ENCODE peak calls at places on chromosomes 12 and 14, in six cellular contexts. L is lower leg skin; D is hepatic stellate cell; N is CD8-positive, alpha-beta memory T cell; F is frontal cortex; G is A549. T is an unnamed sample.
A peak's percentile ranks its signal among the peaks of the same experiment; 100 is the strongest.

GRCh38 chr12:113086249-113087164 is 30.0 kb downstream of the DTX1 start:
- DNase-seq in L (no peak), N (peak; percentile 24), D (no peak), F (no peak), G (no peak), T (no peak)

GRCh38 chr14:37417833-37418232 is 177.2 kb downstream of the FOXA1 start:
- DNase-seq in N (no peak), F (no peak), L (no peak), G (no peak), D (no peak), T (no peak)

GRCh38 chr14:96747006-96747405 is 50.2 kb upstream of the VRK1 start:
- DNase-seq in D (no peak), N (no peak), L (peak; percentile 50), F (no peak), G (no peak), T (no peak)

GRCh38 chr12:61993734-61994345 is 266.4 kb upstream of the USP15 start:
- DNase-seq in F (no peak), D (no peak), G (no peak), L (no peak), N (no peak), T (no peak)

GRCh38 chr14:45089813-45090212 is 5.9 kb downstream of the PRPF39 start:
- DNase-seq in G (no peak), N (no peak), F (no peak), D (no peak), L (no peak), T (no peak)

GRCh38 chr12:46832084-46832704 is 6.4 kb upstream of the SLC38A4 start:
- DNase-seq in D (peak; percentile 19), N (no peak), F (no peak), L (no peak), G (no peak), T (no peak)

GRCh38 chr12:52689936-52690335 is 9.7 kb upstream of the KRT1 start:
- DNase-seq in G (no peak), D (no peak), F (no peak), L (no peak), N (no peak), T (peak; percentile 84)

GRCh38 chr12:52976574-52977071 is 27.7 kb downstream of the KRT18 start:
- DNase-seq in D (peak; percentile 72), G (no peak), L (no peak), F (no peak), N (no peak), T (peak; percentile 95)

GRCh38 chr12:175250-175649 is 38.7 kb downstream of the SLC6A12 start:
- DNase-seq in G (no peak), L (no peak), D (peak; percentile 54), N (no peak), F (peak; percentile 58), T (no peak)

GRCh38 chr12:56212360-56212759 is 9.4 kb downstream of the RNF41 start:
- DNase-seq in G (no peak), D (no peak), L (no peak), N (no peak), F (no peak), T (no peak)

GRCh38 chr14:76117789-76118188 is 33.9 kb upstream of the GPATCH2L start:
- DNase-seq in N (no peak), F (no peak), G (no peak), L (no peak), D (no peak), T (no peak)

GRCh38 chr12:27143676-27144075 is 61.3 kb upstream of the C12orf71 start:
- DNase-seq in G (no peak), D (no peak), N (no peak), F (no peak), L (no peak), T (peak; percentile 16)

GRCh38 chr12:2118061-2118460 is 65.3 kb downstream of the CACNA1C start:
- DNase-seq in N (no peak), G (no peak), L (no peak), F (no peak), D (no peak), T (no peak)

GRCh38 chr12:34347367-34347766 is 325.1 kb downstream of the ALG10 start:
- DNase-seq in D (no peak), G (peak; percentile 56), L (no peak), F (no peak), N (no peak), T (no peak)

GRCh38 chr14:75885829-75886228 is 96.0 kb downstream of the TGFB3 start:
- DNase-seq in L (no peak), F (no peak), N (no peak), G (no peak), D (no peak), T (no peak)

GRCh38 chr14:56594428-56594827 is 14.8 kb downstream of the TMEM260 start:
- DNase-seq in G (no peak), F (no peak), L (no peak), D (no peak), N (no peak), T (no peak)

GRCh38 chr12:128079-128478 is 61.5 kb downstream of the IQSEC3 start:
- DNase-seq in F (no peak), D (no peak), G (no peak), L (no peak), N (no peak), T (no peak)

GRCh38 chr14:104371031-104371430 is 208.5 kb upstream of the C14orf180 start:
- DNase-seq in D (no peak), G (no peak), F (no peak), L (no peak), N (no peak), T (no peak)

GRCh38 chr12:83634726-83635267 is 948.1 kb downstream of the TMTC2 start:
- DNase-seq in G (no peak), L (no peak), N (no peak), D (no peak), F (no peak), T (no peak)

GRCh38 chr14:72876021-72876709 is 17.7 kb downstream of the DPF3 start:
- DNase-seq in G (no peak), F (no peak), N (no peak), L (peak; percentile 64), D (no peak), T (no peak)

GRCh38 chr12:123546281-123546680 is 12.8 kb upstream of the RILPL1 start:
- DNase-seq in L (no peak), N (no peak), F (no peak), G (peak; percentile 28), D (peak; percentile 51), T (no peak)

GRCh38 chr12:30953946-30954766 is 27.6 kb downstream of the TSPAN11 start:
- DNase-seq in D (no peak), L (no peak), F (no peak), G (no peak), N (no peak), T (no peak)

GRCh38 chr12:38151991-38152700 is 164.4 kb upstream of the ALG10B start:
- DNase-seq in F (no peak), G (no peak), N (no peak), D (no peak), L (no peak), T (no peak)

GRCh38 chr12:92055877-92056276 is 89.8 kb downstream of the BTG1 start:
- DNase-seq in D (no peak), N (peak; percentile 56), F (no peak), G (no peak), L (no peak), T (no peak)